ENCODE peak calls at places on chromosome X, in nine cellular contexts. N is esophagus squamous epithelium, P is endothelial cell of umbilical vein, O is esophagus muscularis mucosa, Z is lower leg skin, C is thyroid gland, D is stomach, S is uterus, Y is body of pancreas. R is an unnamed sample.

GRCh38 chrX:11952176-11952720 is 186.0 kb upstream of the FRMPD4 start:
- DNase-seq in N (no peak), P (no peak), O (no peak), Z (no peak), C (no peak), D (no peak), S (no peak), Y (no peak), R (no peak)

GRCh38 chrX:71144651-71145050 is at the start of gene NLGN3:
- DNase-seq in N (no peak), P (no peak), O (no peak), Z (no peak), C (no peak), D (no peak), S (no peak), Y (no peak), R (peak; percentile 1)

GRCh38 chrX:17563515-17563914 is 173.8 kb upstream of the SCML1 start:
- DNase-seq in N (no peak), P (no peak), O (no peak), Z (no peak), C (no peak), D (no peak), S (no peak), Y (no peak), R (no peak)

GRCh38 chrX:86504297-86504696 is 356.0 kb downstream of the DACH2 start:
- DNase-seq in N (no peak), P (no peak), O (no peak), Z (no peak), C (no peak), D (no peak), S (no peak), Y (no peak), R (no peak)

GRCh38 chrX:68249401-68249831 is 183.9 kb downstream of the OPHN1 start:
- DNase-seq in N (no peak), P (no peak), O (peak; percentile 90), Z (no peak), C (no peak), D (no peak), S (peak; percentile 20), Y (no peak), R (no peak)

GRCh38 chrX:125205084-125205917 is 114.4 kb upstream of the TEX13C start:
- DNase-seq in N (no peak), P (no peak), O (no peak), Z (peak; percentile 89), C (peak; percentile 81), D (peak; percentile 37), S (peak; percentile 39), Y (peak; percentile 53), R (peak; percentile 54)

GRCh38 chrX:151679798-151680427 is 15.3 kb upstream of the PRRG3 start:
- DNase-seq in N (no peak), P (no peak), O (no peak), Z (no peak), C (no peak), D (no peak), S (no peak), Y (no peak), R (peak; percentile 72)

GRCh38 chrX:132957211-132958085 is 981 bp downstream of the HS6ST2 start:
- DNase-seq in N (no peak), P (peak; percentile 6), O (no peak), Z (no peak), C (no peak), D (no peak), S (peak; percentile 21), Y (peak; percentile 14), R (no peak)

GRCh38 chrX:125203379-125203736 is 116.3 kb upstream of the TEX13C start:
- DNase-seq in N (no peak), P (no peak), O (no peak), Z (no peak), C (no peak), D (no peak), S (no peak), Y (no peak), R (peak; percentile 5)

DNA sequence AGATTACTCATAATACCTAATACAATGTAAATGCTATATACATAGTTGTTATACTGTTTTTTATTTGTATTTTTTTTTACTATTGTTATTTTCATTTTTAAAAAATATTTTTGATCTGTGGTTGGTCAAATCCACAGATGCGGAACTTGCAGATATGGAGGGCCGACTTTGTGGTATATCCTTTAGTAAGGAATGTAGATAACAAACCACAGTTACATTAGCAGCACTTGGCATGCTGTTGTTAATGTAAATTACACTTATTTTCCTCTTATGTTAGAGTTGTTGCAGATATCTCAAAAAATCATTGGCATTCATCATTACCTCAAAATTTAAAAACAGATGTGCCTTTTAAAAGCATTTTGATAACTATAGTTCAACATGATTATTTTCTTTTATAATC is 151.0 kb downstream of the TMEM164 start:
- DNase-seq in N (no peak), P (no peak), O (no peak), Z (no peak), C (no peak), D (no peak), S (no peak), Y (no peak), R (no peak)
- TF ChIP-seq POLR2A in N (no peak), P (no peak), O (no peak), Z (no peak), C (no peak), D (no peak), S (no peak), Y (no peak), R (no peak)

DNA sequence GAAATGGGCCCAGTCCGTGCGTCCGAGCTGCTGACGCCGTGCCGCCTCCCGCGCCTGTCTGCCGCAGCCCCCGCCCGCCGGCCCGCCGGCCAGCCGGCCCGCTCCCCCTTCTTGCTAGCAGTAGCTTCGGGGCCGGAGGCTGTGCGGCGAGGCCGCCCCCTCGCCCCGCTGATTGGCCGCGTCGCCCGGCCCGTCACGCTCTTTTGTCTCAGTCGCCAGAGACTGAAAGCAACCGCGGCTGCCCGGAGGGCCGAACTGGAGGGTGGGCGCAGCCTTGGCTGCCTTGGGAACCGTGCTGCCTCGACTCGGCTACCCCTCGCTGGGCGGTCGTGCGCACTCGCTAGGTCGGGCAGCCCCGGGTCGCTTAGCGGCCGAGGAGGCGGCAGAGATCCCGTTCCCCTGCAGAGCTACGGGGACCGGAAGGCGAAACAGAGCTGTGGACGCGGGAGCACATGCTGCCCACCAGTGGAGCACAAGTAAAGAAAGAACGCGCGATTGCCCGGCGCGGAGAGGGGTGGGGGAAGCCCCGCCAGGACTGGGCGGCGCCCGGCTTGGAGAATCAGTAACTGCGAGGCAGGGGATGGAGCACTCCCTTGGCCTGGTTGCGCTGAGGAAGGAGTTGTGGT is at the start of gene ZCCHC18:
- DNase-seq in N (no peak), P (peak; percentile 82), O (peak; percentile 91), Z (peak; percentile 87), C (peak; percentile 15), D (peak; percentile 28), S (peak; percentile 66), Y (peak; percentile 21), R (peak; percentile 20)
- TF ChIP-seq POLR2A in N (no peak), P (no peak), O (no peak), Z (no peak), C (no peak), D (no peak), S (peak; percentile 44), Y (peak; percentile 22), R (no peak)

GRCh38 chrX:48676106-48676892 is 7.3 kb upstream of the WAS start:
- DNase-seq in N (peak; percentile 45), P (peak; percentile 91), O (peak; percentile 96), Z (peak; percentile 96), C (peak; percentile 87), D (peak; percentile 91), S (peak; percentile 87), Y (peak; percentile 89), R (peak; percentile 93)
- TF ChIP-seq POLR2A in N (peak; percentile 20), P (peak; percentile 59), O (peak; percentile 9), Z (no peak), C (no peak), D (peak; percentile 43), S (peak; percentile 47), Y (peak; percentile 76), R (peak; percentile 47)

DNA sequence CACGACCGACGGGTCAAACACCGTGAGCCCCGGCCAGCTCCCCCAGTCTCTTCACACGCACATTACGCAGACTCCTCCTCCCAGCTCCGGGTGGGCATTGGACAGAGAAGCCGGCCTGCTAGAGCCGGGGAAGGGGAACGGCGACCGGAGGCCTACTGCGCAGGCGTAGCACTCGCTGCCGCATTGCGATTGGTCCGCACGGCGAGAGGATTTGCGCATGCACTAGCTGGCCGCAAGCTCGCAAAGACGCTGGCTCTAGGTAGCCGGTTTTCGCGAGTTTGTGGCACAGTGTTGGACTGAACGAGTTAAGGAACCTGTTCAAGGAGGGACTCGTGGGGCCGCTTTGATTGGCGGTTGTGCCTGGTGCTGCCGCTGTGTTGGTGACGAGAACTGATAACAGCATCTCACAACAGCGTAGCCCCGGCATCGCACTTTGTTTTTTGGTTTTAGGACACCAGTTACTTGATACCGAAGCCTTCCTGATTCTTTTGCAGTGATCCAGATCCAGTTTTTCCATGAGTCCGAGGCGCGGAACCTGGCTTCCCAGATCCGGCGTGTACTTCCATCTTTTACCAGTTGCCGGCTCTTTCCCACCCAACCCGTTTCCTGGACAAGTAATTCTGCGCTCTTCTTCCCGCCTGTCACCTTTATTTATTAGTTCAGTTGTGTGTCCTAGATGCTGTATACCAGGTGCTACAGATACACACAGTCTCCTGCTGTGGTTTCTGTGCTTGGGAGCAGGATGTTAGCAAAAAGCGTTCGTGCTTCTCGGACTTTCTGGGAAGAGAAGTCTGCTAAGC is at the start of gene AIFM1:
- DNase-seq in N (peak; percentile 37), P (peak; percentile 98), O (peak; percentile 96), Z (peak; percentile 97), C (peak; percentile 90), D (peak; percentile 90), S (peak; percentile 91), Y (peak; percentile 90), R (peak; percentile 94)
- TF ChIP-seq POLR2A in N (no peak), P (peak; percentile 88), O (no peak), Z (no peak), C (no peak), D (peak; percentile 14), S (peak; percentile 61), Y (peak; percentile 80), R (peak; percentile 93)